ENCODE peak calls at places on chromosomes 11 and 22, in ten cellular contexts. One of them, this sample, is unnamed.

GRCh38 chr22:17712441-17712840 is 61.8 kb downstream of the BID start:
- DNase-seq in HT-29: no peak
- DNase-seq in AG09319: no peak
- DNase-seq in activated CD4-positive, alpha-beta T cell treated with anti-CD3 and anti-CD28 coated beads, Interleukin-2, amount 10 ng/mL, durations not matched to agents 24 days and 14 days: no peak
- DNase-seq in NCI-H69: no peak
- DNase-seq in stimulated activated CD8-positive, alpha-beta memory T cell treated with anti-CD3 and anti-CD28 coated beads, Interleukin-15, amount 100 ng/mL, for 48 hours: no peak
- DNase-seq in ascending aorta: no peak
- DNase-seq in T-helper 1 cell: no peak
- DNase-seq in T-helper 2 cell treated with Interferon-gamma antibody and Interleukin-4, amounts not matched to agents 5 μg/mL and 100 μg/mL, for 36 hours: no peak
- DNase-seq in left colon: no peak
- DNase-seq in this sample: no peak

GRCh38 chr22:19051381-19051780 is 70.8 kb downstream of the DGCR2 start:
- DNase-seq in HT-29: no peak
- DNase-seq in AG09319: no peak
- DNase-seq in ascending aorta: no peak
- DNase-seq in left colon: no peak
- DNase-seq in T-helper 2 cell treated with Interferon-gamma antibody and Interleukin-4, amounts not matched to agents 5 μg/mL and 100 μg/mL, for 36 hours: no peak
- DNase-seq in activated CD4-positive, alpha-beta T cell treated with anti-CD3 and anti-CD28 coated beads, Interleukin-2, amount 10 ng/mL, durations not matched to agents 24 days and 14 days: no peak
- DNase-seq in T-helper 1 cell: no peak
- DNase-seq in stimulated activated CD8-positive, alpha-beta memory T cell treated with anti-CD3 and anti-CD28 coated beads, Interleukin-15, amount 100 ng/mL, for 48 hours: no peak
- DNase-seq in NCI-H69: no peak
- DNase-seq in this sample: no peak

GRCh38 chr11:31325162-31325561 is 44.4 kb downstream of the DCDC1 start:
- DNase-seq in AG09319: no peak
- DNase-seq in HT-29: no peak
- DNase-seq in NCI-H69: no peak
- DNase-seq in ascending aorta: no peak
- DNase-seq in left colon: no peak
- DNase-seq in T-helper 1 cell: no peak
- DNase-seq in stimulated activated CD8-positive, alpha-beta memory T cell treated with anti-CD3 and anti-CD28 coated beads, Interleukin-15, amount 100 ng/mL, for 48 hours: no peak
- DNase-seq in T-helper 2 cell treated with Interferon-gamma antibody and Interleukin-4, amounts not matched to agents 5 μg/mL and 100 μg/mL, for 36 hours: no peak
- DNase-seq in activated CD4-positive, alpha-beta T cell treated with anti-CD3 and anti-CD28 coated beads, Interleukin-2, amount 10 ng/mL, durations not matched to agents 24 days and 14 days: no peak
- DNase-seq in this sample: no peak

GRCh38 chr11:57777969-57778317 is 16.3 kb downstream of the CTNND1 start:
- DNase-seq in HT-29: peak; percentile 95
- DNase-seq in activated CD4-positive, alpha-beta T cell treated with anti-CD3 and anti-CD28 coated beads, Interleukin-2, amount 10 ng/mL, durations not matched to agents 24 days and 14 days: no peak
- DNase-seq in stimulated activated CD8-positive, alpha-beta memory T cell treated with anti-CD3 and anti-CD28 coated beads, Interleukin-15, amount 100 ng/mL, for 48 hours: no peak
- DNase-seq in T-helper 2 cell treated with Interferon-gamma antibody and Interleukin-4, amounts not matched to agents 5 μg/mL and 100 μg/mL, for 36 hours: no peak
- DNase-seq in AG09319: no peak
- DNase-seq in NCI-H69: peak; percentile 68
- DNase-seq in ascending aorta: no peak
- DNase-seq in left colon: peak; percentile 83
- DNase-seq in T-helper 1 cell: no peak
- DNase-seq in this sample: no peak

GRCh38 chr22:37306494-37306829 is 24.2 kb downstream of the CYTH4 start:
- DNase-seq in AG09319: no peak
- DNase-seq in ascending aorta: no peak
- DNase-seq in stimulated activated CD8-positive, alpha-beta memory T cell treated with anti-CD3 and anti-CD28 coated beads, Interleukin-15, amount 100 ng/mL, for 48 hours: no peak
- DNase-seq in activated CD4-positive, alpha-beta T cell treated with anti-CD3 and anti-CD28 coated beads, Interleukin-2, amount 10 ng/mL, durations not matched to agents 24 days and 14 days: no peak
- DNase-seq in T-helper 2 cell treated with Interferon-gamma antibody and Interleukin-4, amounts not matched to agents 5 μg/mL and 100 μg/mL, for 36 hours: no peak
- DNase-seq in HT-29: no peak
- DNase-seq in left colon: no peak
- DNase-seq in T-helper 1 cell: no peak
- DNase-seq in NCI-H69: no peak
- DNase-seq in this sample: no peak

GRCh38 chr11:97019305-97019704 is 629.5 kb downstream of the JRKL start:
- DNase-seq in stimulated activated CD8-positive, alpha-beta memory T cell treated with anti-CD3 and anti-CD28 coated beads, Interleukin-15, amount 100 ng/mL, for 48 hours: no peak
- DNase-seq in activated CD4-positive, alpha-beta T cell treated with anti-CD3 and anti-CD28 coated beads, Interleukin-2, amount 10 ng/mL, durations not matched to agents 24 days and 14 days: no peak
- DNase-seq in left colon: no peak
- DNase-seq in T-helper 1 cell: no peak
- DNase-seq in T-helper 2 cell treated with Interferon-gamma antibody and Interleukin-4, amounts not matched to agents 5 μg/mL and 100 μg/mL, for 36 hours: no peak
- DNase-seq in HT-29: no peak
- DNase-seq in AG09319: no peak
- DNase-seq in NCI-H69: no peak
- DNase-seq in ascending aorta: no peak
- DNase-seq in this sample: no peak

GRCh38 chr11:57668467-57668890 is 565 bp downstream of the ZDHHC5 start:
- DNase-seq in activated CD4-positive, alpha-beta T cell treated with anti-CD3 and anti-CD28 coated beads, Interleukin-2, amount 10 ng/mL, durations not matched to agents 24 days and 14 days: no peak
- DNase-seq in AG09319: no peak
- DNase-seq in ascending aorta: no peak
- DNase-seq in NCI-H69: peak; percentile 62
- DNase-seq in HT-29: peak; percentile 50
- DNase-seq in T-helper 2 cell treated with Interferon-gamma antibody and Interleukin-4, amounts not matched to agents 5 μg/mL and 100 μg/mL, for 36 hours: no peak
- DNase-seq in T-helper 1 cell: peak; percentile 43
- DNase-seq in stimulated activated CD8-positive, alpha-beta memory T cell treated with anti-CD3 and anti-CD28 coated beads, Interleukin-15, amount 100 ng/mL, for 48 hours: no peak
- DNase-seq in left colon: no peak
- DNase-seq in this sample: no peak

GRCh38 chr11:74970852-74971395 is 17.8 kb upstream of the NEU3 start:
- DNase-seq in HT-29: no peak
- DNase-seq in stimulated activated CD8-positive, alpha-beta memory T cell treated with anti-CD3 and anti-CD28 coated beads, Interleukin-15, amount 100 ng/mL, for 48 hours: no peak
- DNase-seq in NCI-H69: no peak
- DNase-seq in T-helper 1 cell: no peak
- DNase-seq in AG09319: no peak
- DNase-seq in T-helper 2 cell treated with Interferon-gamma antibody and Interleukin-4, amounts not matched to agents 5 μg/mL and 100 μg/mL, for 36 hours: no peak
- DNase-seq in ascending aorta: no peak
- DNase-seq in activated CD4-positive, alpha-beta T cell treated with anti-CD3 and anti-CD28 coated beads, Interleukin-2, amount 10 ng/mL, durations not matched to agents 24 days and 14 days: no peak
- DNase-seq in left colon: no peak
- DNase-seq in this sample: no peak

GRCh38 chr22:49334976-49335375 is 492.7 kb downstream of the BRD1 start:
- DNase-seq in T-helper 1 cell: no peak
- DNase-seq in activated CD4-positive, alpha-beta T cell treated with anti-CD3 and anti-CD28 coated beads, Interleukin-2, amount 10 ng/mL, durations not matched to agents 24 days and 14 days: no peak
- DNase-seq in left colon: no peak
- DNase-seq in NCI-H69: no peak
- DNase-seq in ascending aorta: no peak
- DNase-seq in AG09319: no peak
- DNase-seq in stimulated activated CD8-positive, alpha-beta memory T cell treated with anti-CD3 and anti-CD28 coated beads, Interleukin-15, amount 100 ng/mL, for 48 hours: no peak
- DNase-seq in HT-29: no peak
- DNase-seq in T-helper 2 cell treated with Interferon-gamma antibody and Interleukin-4, amounts not matched to agents 5 μg/mL and 100 μg/mL, for 36 hours: no peak
- DNase-seq in this sample: no peak

This sample was measured in cerebellar nuclear complex.